ENCODE peak calls at places on chromosome 2, in nine cellular contexts. H, U, T, G, N, C, P, F and Q are unnamed samples.
A peak's percentile ranks its signal among the peaks of the same experiment; 100 is the strongest.

GRCh38 chr2:117523267-117523666 is 291.2 kb upstream of the DDX18 start:
- DNase-seq in G (no peak), U (no peak), N (no peak), C (peak; percentile 70), H (no peak), P (peak; percentile 45), T (peak; percentile 78), F (no peak), Q (peak; percentile 79)

GRCh38 chr2:239171643-239172042 is 229.2 kb downstream of the HDAC4 start:
- DNase-seq in U (peak; percentile 19), G (no peak), N (no peak), T (no peak), F (no peak), C (no peak), P (no peak), H (no peak), Q (no peak)

GRCh38 chr2:103401621-103402020 is 639.8 kb downstream of the TMEM182 start:
- DNase-seq in G (no peak), F (no peak), T (no peak), P (no peak), U (peak; percentile 4), C (no peak), N (no peak), H (no peak), Q (peak; percentile 59)

GRCh38 chr2:66034467-66034866 is 400.5 kb upstream of the MEIS1 start:
- DNase-seq in T (no peak), P (no peak), H (no peak), U (no peak), N (no peak), F (no peak), G (no peak), C (no peak), Q (no peak)

GRCh38 chr2:204299766-204300165 is 245.5 kb upstream of the PARD3B start:
- DNase-seq in H (no peak), U (peak; percentile 3), F (no peak), G (no peak), T (no peak), P (no peak), C (no peak), N (no peak), Q (no peak)

GRCh38 chr2:10814142-10814541 is 1.6 kb upstream of the PDIA6 start:
- DNase-seq in T (no peak), H (no peak), C (peak; percentile 48), P (no peak), F (no peak), U (no peak), G (no peak), N (no peak), Q (no peak)

GRCh38 chr2:35783723-35784122 is 571.9 kb upstream of the CRIM1 start:
- DNase-seq in N (no peak), T (no peak), G (no peak), F (peak; percentile 1), P (no peak), H (no peak), U (no peak), C (no peak), Q (no peak)

GRCh38 chr2:160736629-160737028 is 243.0 kb upstream of the RBMS1 start:
- DNase-seq in U (peak; percentile 70), T (no peak), P (no peak), N (no peak), F (no peak), C (no peak), H (peak; percentile 67), G (peak; percentile 13), Q (peak; percentile 46)

GRCh38 chr2:238774980-238775509 is 72.8 kb upstream of the TWIST2 start:
- DNase-seq in T (peak; percentile 29), H (no peak), U (no peak), G (no peak), F (no peak), C (no peak), P (no peak), N (no peak), Q (no peak)

GRCh38 chr2:47075361-47076125 is 79.6 kb downstream of the STPG4 start:
- DNase-seq in T (no peak), H (peak; percentile 76), N (no peak), G (no peak), C (no peak), P (no peak), U (peak; percentile 57), F (no peak), Q (no peak)

GRCh38 chr2:165911231-165911630 is 42.3 kb downstream of the TTC21B start:
- DNase-seq in F (no peak), U (peak; percentile 71), N (no peak), P (no peak), C (no peak), T (no peak), H (no peak), G (no peak), Q (no peak)
- H3K27ac ChIP-seq in F (no peak overlapping the region), U (peak overlapping the region; percentile 56), N (no peak overlapping the region), P (no peak overlapping the region), C (no peak overlapping the region), T (no peak overlapping the region), H (peak overlapping the region; percentile 49), G (no peak overlapping the region), Q (no peak overlapping the region)

DNA sequence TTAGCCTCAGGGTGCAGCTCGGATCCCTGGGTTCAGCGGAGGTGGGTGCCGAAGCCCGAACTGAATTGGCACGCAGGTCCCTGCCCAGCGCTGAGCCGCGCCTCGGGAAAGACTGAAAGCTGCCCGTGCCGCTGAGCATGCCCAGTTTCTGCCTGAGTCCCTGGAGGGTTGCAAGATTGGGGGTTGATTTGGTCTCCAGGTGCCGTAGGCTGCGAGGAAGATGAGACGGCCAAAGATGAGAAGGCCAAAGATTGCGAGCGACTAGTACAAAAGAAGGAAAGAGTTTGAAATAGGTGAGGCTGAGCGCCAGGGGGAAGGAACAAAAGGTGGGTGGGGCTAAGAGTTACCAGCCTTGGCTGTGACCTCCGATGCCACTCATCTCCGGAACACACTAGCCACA is 852 bp upstream of the KCNH7 start:
- DNase-seq in H (no peak), U (no peak), F (no peak), N (peak; percentile 48), G (no peak), T (no peak), C (no peak), P (no peak), Q (peak; percentile 42)
- H3K4me3 ChIP-seq in H (no peak overlapping the region), U (no peak overlapping the region), F (no peak overlapping the region), N (peak overlapping the region; percentile 66), G (peak overlapping the region; percentile 29), T (no peak overlapping the region), C (no peak overlapping the region), P (no peak overlapping the region), Q (peak overlapping the region; percentile 86)

DNA sequence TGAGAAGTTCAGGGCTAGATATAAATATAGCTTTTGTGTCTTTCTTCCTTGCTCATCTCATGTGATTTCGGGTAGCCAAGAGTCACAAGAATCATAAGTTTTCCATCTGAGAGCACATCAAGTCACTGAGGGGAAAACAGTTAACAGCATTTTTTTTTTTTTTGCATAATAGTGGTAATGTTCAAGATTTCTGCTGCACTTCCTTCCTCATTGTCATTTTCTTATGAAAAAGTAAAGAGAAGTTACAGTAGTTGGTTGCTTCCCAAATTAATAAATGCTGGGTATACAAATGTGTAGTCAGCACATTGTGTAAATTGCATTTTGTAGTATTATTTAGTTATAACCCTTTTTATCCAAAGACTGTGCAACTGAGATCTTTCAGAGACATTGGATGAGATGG is 93.6 kb downstream of the ZEB2 start:
- DNase-seq in H (no peak), U (no peak), T (no peak), G (no peak), C (no peak), N (no peak), F (no peak), P (no peak), Q (no peak)
- H3K27ac ChIP-seq in H (peak overlapping the region; percentile 69), U (peak overlapping the region; percentile 55), T (peak overlapping the region; percentile 48), G (no peak overlapping the region), C (no peak overlapping the region), N (peak overlapping the region; percentile 99), F (no peak overlapping the region), P (peak overlapping the region; percentile 31), Q (no peak overlapping the region)

GRCh38 chr2:196168181-196168580 is 3.2 kb downstream of the STK17B start:
- DNase-seq in N (no peak), T (no peak), G (no peak), C (no peak), P (no peak), U (peak; percentile 60), H (no peak), F (no peak), Q (no peak)
- H3K4me3 ChIP-seq in N (peak overlapping the region; percentile 97), T (peak overlapping the region; percentile 91), G (peak overlapping the region; percentile 5), C (no peak overlapping the region), P (peak overlapping the region; percentile 98), U (peak overlapping the region; percentile 12), H (peak overlapping the region; percentile 93), F (no peak overlapping the region), Q (no peak overlapping the region)

GRCh38 chr2:97754690-97755346 is 41.4 kb downstream of the ZAP70 start:
- DNase-seq in T (no peak), C (no peak), U (no peak), F (no peak), P (no peak), G (no peak), N (no peak), H (no peak), Q (no peak)

GRCh38 chr2:97751752-97752151 is 38.4 kb downstream of the ZAP70 start:
- DNase-seq in C (no peak), T (peak; percentile 43), U (no peak), F (no peak), G (no peak), H (no peak), P (no peak), N (no peak), Q (peak; percentile 36)

GRCh38 chr2:97755491-97755890 is 42.1 kb downstream of the ZAP70 start:
- DNase-seq in U (no peak), N (no peak), T (no peak), C (no peak), H (no peak), P (no peak), F (no peak), G (no peak), Q (no peak)

GRCh38 chr2:97750017-97750416 is 36.6 kb downstream of the ZAP70 start:
- DNase-seq in T (no peak), H (no peak), G (no peak), P (no peak), U (no peak), C (no peak), F (no peak), N (no peak), Q (no peak)

DNA sequence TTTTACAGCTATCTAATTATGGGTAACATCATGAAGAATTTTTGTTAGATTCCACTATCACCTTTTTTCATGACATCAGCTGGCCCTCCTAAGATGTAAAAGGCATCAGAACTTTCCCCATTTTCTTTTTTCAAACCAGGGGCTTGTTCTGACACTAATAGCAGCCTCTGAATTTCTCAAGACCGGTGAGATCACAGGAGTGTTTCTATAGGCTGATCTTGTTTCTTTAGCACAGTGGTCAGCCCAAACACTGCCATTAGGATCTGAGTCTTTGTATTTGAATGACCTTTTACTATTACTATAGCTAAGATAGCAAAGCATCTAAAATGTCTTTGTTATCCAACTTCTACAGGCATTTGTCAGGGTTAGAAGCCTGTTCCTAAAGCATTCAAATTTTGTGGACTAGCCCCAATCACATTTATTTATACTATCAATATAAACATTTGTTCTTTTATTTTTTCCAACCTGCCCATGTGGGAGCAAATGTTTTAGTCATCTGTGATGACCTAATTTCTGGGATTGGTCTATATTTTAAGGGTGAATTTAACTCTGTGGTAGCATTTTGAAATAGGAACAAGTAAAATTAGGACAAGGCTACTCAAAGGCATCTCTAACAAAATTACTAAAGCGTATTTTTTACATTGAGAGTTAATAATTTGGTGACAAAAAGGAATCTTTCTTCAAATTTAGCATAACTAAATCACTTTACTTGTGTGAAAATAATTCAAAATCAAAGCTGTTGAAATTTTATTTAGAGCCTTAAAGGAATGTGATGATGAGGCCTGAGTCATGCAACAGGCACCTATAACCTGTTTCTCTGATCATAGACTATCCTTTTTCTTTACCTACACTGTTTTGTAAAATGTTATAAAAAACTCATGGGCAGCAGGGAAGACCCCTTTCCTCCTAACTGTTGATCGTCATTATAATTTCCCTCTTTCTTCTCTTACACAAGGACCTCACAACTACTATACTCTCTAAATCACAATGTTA is 39.3 kb downstream of the ZAP70 start:
- DNase-seq in U (peak; percentile 38), T (no peak), G (no peak), N (no peak), H (peak; percentile 75), F (no peak), C (no peak), P (no peak), Q (no peak)
- H3K27ac ChIP-seq in U (no peak overlapping the region), T (no peak overlapping the region), G (no peak overlapping the region), N (no peak overlapping the region), H (no peak overlapping the region), F (no peak overlapping the region), C (no peak overlapping the region), P (no peak overlapping the region), Q (peak overlapping the region; percentile 54)